ENCODE peak calls at places on chromosome 1, in eight cellular contexts. Z is mucosa of gallbladder; I is NCI-H345; Q is activated CD4-positive, alpha-beta T cell treated with anti-CD3 and anti-CD28 coated beads, Interleukin-2, amount 50 U/mL, for 4 hours; B is IMR-90; J is cardiac fibroblast; Y is GM10248; G is retinal pigment epithelial cell. A is an unnamed sample.
A peak's percentile ranks its signal among the peaks of the same experiment; 100 is the strongest.

GRCh38 chr1:75765697-75766355 is 20.2 kb upstream of the RABGGTB start:
- DNase-seq in Z (no peak), I (no peak), Q (no peak), B (peak; percentile 89), J (peak; percentile 88), Y (no peak), G (peak; percentile 86), A (no peak)

GRCh38 chr1:30505853-30506784 is 217.3 kb downstream of the MATN1 start:
- DNase-seq in Z (no peak), I (no peak), Q (no peak), B (no peak), J (no peak), Y (no peak), G (no peak), A (no peak)

GRCh38 chr1:7641587-7642417 is 129.3 kb upstream of the VAMP3 start:
- DNase-seq in Z (no peak), I (no peak), Q (no peak), B (no peak), J (no peak), Y (no peak), G (no peak), A (no peak)

GRCh38 chr1:60867782-60868181 is 214.6 kb upstream of the NFIA start:
- DNase-seq in Z (no peak), I (no peak), Q (no peak), B (no peak), J (no peak), Y (no peak), G (no peak), A (no peak)

GRCh38 chr1:1088036-1088800 is 14.1 kb upstream of the RNF223 start:
- DNase-seq in Z (no peak), I (no peak), Q (no peak), B (no peak), J (no peak), Y (no peak), G (no peak), A (no peak)

GRCh38 chr1:18885311-18886002 is 16.9 kb downstream of the ALDH4A1 start:
- DNase-seq in Z (no peak), I (no peak), Q (no peak), B (no peak), J (no peak), Y (no peak), G (no peak), A (no peak)

GRCh38 chr1:102434421-102434820 is 437.7 kb upstream of the OLFM3 start:
- DNase-seq in Z (no peak), I (peak; percentile 16), Q (no peak), B (no peak), J (peak; percentile 35), Y (no peak), G (no peak), A (peak; percentile 1)

GRCh38 chr1:74579425-74579824 is 67.0 kb upstream of the LRRC53 start:
- DNase-seq in Z (no peak), I (no peak), Q (no peak), B (no peak), J (no peak), Y (peak; percentile 39), G (no peak), A (no peak)

GRCh38 chr1:205450448-205450847 is 5.4 kb downstream of the BLACAT1 start:
- DNase-seq in Z (no peak), I (no peak), Q (no peak), B (no peak), J (no peak), Y (no peak), G (no peak), A (peak; percentile 91)

GRCh38 chr1:42926870-42927242 is 31.8 kb downstream of the SLC2A1 start:
- DNase-seq in Z (no peak), I (no peak), Q (no peak), B (no peak), J (no peak), Y (no peak), G (no peak), A (no peak)

GRCh38 chr1:92538048-92538412 is 51.3 kb upstream of the GFI1 start:
- DNase-seq in Z (no peak), I (no peak), Q (no peak), B (peak; percentile 5), J (peak; percentile 15), Y (peak; percentile 62), G (no peak), A (no peak)

GRCh38 chr1:174800221-174800791 is 199.4 kb upstream of the CACYBP start:
- DNase-seq in Z (peak; percentile 11), I (peak; percentile 29), Q (no peak), B (peak; percentile 3), J (peak; percentile 13), Y (no peak), G (no peak), A (no peak)

GRCh38 chr1:5889901-5890300 is 102.3 kb downstream of the NPHP4 start:
- DNase-seq in Z (no peak), I (no peak), Q (no peak), B (no peak), J (no peak), Y (no peak), G (no peak), A (no peak)

GRCh38 chr1:3064901-3065300 is 4.1 kb upstream of the PRDM16 start:
- DNase-seq in Z (no peak), I (no peak), Q (no peak), B (no peak), J (no peak), Y (no peak), G (no peak), A (no peak)

GRCh38 chr1:178324003-178324402 is 172.8 kb downstream of the CLEC20A start:
- DNase-seq in Z (no peak), I (no peak), Q (no peak), B (peak; percentile 71), J (no peak), Y (no peak), G (no peak), A (no peak)

GRCh38 chr1:12113433-12114339 is 50.6 kb downstream of the TNFRSF8 start:
- DNase-seq in Z (no peak), I (peak; percentile 7), Q (no peak), B (peak; percentile 63), J (peak; percentile 73), Y (no peak), G (no peak), A (no peak)

GRCh38 chr1:217134857-217135568 is 411.8 kb upstream of the ESRRG start:
- DNase-seq in Z (no peak), I (no peak), Q (no peak), B (peak; percentile 4), J (peak; percentile 24), Y (peak; percentile 31), G (no peak), A (no peak)

GRCh38 chr1:147177611-147178370 is 5.5 kb upstream of the PRKAB2 start:
- DNase-seq in Z (no peak), I (no peak), Q (no peak), B (peak; percentile 73), J (peak; percentile 65), Y (no peak), G (no peak), A (no peak)

GRCh38 chr1:215151841-215152240 is 69.3 kb downstream of the KCNK2 start:
- DNase-seq in Z (no peak), I (no peak), Q (no peak), B (no peak), J (no peak), Y (no peak), G (no peak), A (no peak)

GRCh38 chr1:54816951-54817350 is 15.8 kb upstream of the TTC22 start:
- DNase-seq in Z (no peak), I (no peak), Q (no peak), B (no peak), J (no peak), Y (no peak), G (no peak), A (no peak)

GRCh38 chr1:41348394-41348793 is 12.8 kb upstream of the FOXO6 start:
- DNase-seq in Z (no peak), I (no peak), Q (no peak), B (no peak), J (no peak), Y (no peak), G (no peak), A (no peak)

GRCh38 chr1:154170547-154171221 is 15.8 kb upstream of the NUP210L start:
- DNase-seq in Z (no peak), I (no peak), Q (peak; percentile 18), B (no peak), J (no peak), Y (peak; percentile 31), G (no peak), A (no peak)

GRCh38 chr1:23747947-23748346 is 4.7 kb downstream of the ELOA start:
- DNase-seq in Z (no peak), I (no peak), Q (no peak), B (no peak), J (peak; percentile 34), Y (no peak), G (no peak), A (no peak)

GRCh38 chr1:42358791-42359190 is 21.8 kb upstream of the RIMKLA start:
- DNase-seq in Z (no peak), I (no peak), Q (no peak), B (no peak), J (no peak), Y (peak; percentile 46), G (no peak), A (no peak)

GRCh38 chr1:1954831-1955441 is 35.9 kb upstream of the TMEM52 start:
- DNase-seq in Z (no peak), I (no peak), Q (no peak), B (no peak), J (no peak), Y (no peak), G (no peak), A (no peak)

GRCh38 chr1:47659141-47659540 is 221.3 kb downstream of the FOXD2 start:
- DNase-seq in Z (no peak), I (peak; percentile 9), Q (no peak), B (no peak), J (no peak), Y (no peak), G (no peak), A (no peak)

GRCh38 chr1:1377540-1378205 is 2.7 kb upstream of the AURKAIP1 start:
- DNase-seq in Z (no peak), I (no peak), Q (no peak), B (no peak), J (no peak), Y (no peak), G (no peak), A (no peak)

GRCh38 chr1:876428-876827 is 47.3 kb upstream of the SAMD11 start:
- DNase-seq in Z (no peak), I (no peak), Q (no peak), B (no peak), J (no peak), Y (no peak), G (no peak), A (no peak)

GRCh38 chr1:24244519-24245268 is 57.6 kb upstream of the IFNLR1 start:
- DNase-seq in Z (no peak), I (no peak), Q (no peak), B (no peak), J (no peak), Y (no peak), G (no peak), A (no peak)

GRCh38 chr1:199590708-199591107 is 436.8 kb upstream of the NR5A2 start:
- DNase-seq in Z (no peak), I (no peak), Q (no peak), B (no peak), J (no peak), Y (peak; percentile 8), G (no peak), A (no peak)

GRCh38 chr1:165899461-165899941 is 72.1 kb downstream of the UCK2 start:
- DNase-seq in Z (no peak), I (no peak), Q (no peak), B (peak; percentile 23), J (peak; percentile 38), Y (no peak), G (no peak), A (no peak)

GRCh38 chr1:30629501-30629900 is 93.9 kb downstream of the MATN1 start:
- DNase-seq in Z (no peak), I (no peak), Q (no peak), B (no peak), J (no peak), Y (no peak), G (no peak), A (no peak)

GRCh38 chr1:52549267-52549666 is 3.6 kb downstream of the TUT4 start:
- DNase-seq in Z (no peak), I (no peak), Q (no peak), B (no peak), J (no peak), Y (no peak), G (no peak), A (no peak)

GRCh38 chr1:119385650-119386049 is 17.1 kb downstream of the HAO2 start:
- DNase-seq in Z (no peak), I (no peak), Q (no peak), B (no peak), J (no peak), Y (no peak), G (no peak), A (no peak)